ENCODE peak calls at places on chromosomes 13 and 19, in eight cellular contexts. One of them, this sample, is unnamed.
A peak's percentile ranks its signal among the peaks of the same experiment; 100 is the strongest.

GRCh38 chr13:40348096-40348679 is 318.3 kb downstream of the FOXO1 start:
- DNase-seq in amygdala: no peak
- DNase-seq in GDM1: no peak
- DNase-seq in AG09319: no peak
- DNase-seq in CD4-positive, alpha-beta memory T cell: no peak
- DNase-seq in stimulated activated CD4-positive, alpha-beta T cell treated with anti-CD3 and anti-CD28 coated beads, Interleukin-4, amount 100 ng/mL, for 4 hours: no peak
- DNase-seq in testis: no peak
- DNase-seq in heart right ventricle: no peak
- DNase-seq in this sample: no peak

GRCh38 chr13:53170910-53171309 is 142.3 kb downstream of the OLFM4 start:
- DNase-seq in AG09319: no peak
- DNase-seq in CD4-positive, alpha-beta memory T cell: no peak
- DNase-seq in testis: no peak
- DNase-seq in heart right ventricle: no peak
- DNase-seq in GDM1: no peak
- DNase-seq in amygdala: no peak
- DNase-seq in stimulated activated CD4-positive, alpha-beta T cell treated with anti-CD3 and anti-CD28 coated beads, Interleukin-4, amount 100 ng/mL, for 4 hours: no peak
- DNase-seq in this sample: no peak

GRCh38 chr19:51440846-51441409 is 17.3 kb downstream of the SIGLEC8 start:
- DNase-seq in GDM1: peak; percentile 72
- DNase-seq in CD4-positive, alpha-beta memory T cell: no peak
- DNase-seq in AG09319: no peak
- DNase-seq in heart right ventricle: no peak
- DNase-seq in amygdala: no peak
- DNase-seq in stimulated activated CD4-positive, alpha-beta T cell treated with anti-CD3 and anti-CD28 coated beads, Interleukin-4, amount 100 ng/mL, for 4 hours: peak; percentile 81
- DNase-seq in testis: peak; percentile 59
- DNase-seq in this sample: no peak

GRCh38 chr19:41906271-41906670 is 22.0 kb downstream of the ERFL start:
- DNase-seq in GDM1: no peak
- DNase-seq in testis: no peak
- DNase-seq in heart right ventricle: no peak
- DNase-seq in amygdala: no peak
- DNase-seq in CD4-positive, alpha-beta memory T cell: no peak
- DNase-seq in AG09319: no peak
- DNase-seq in stimulated activated CD4-positive, alpha-beta T cell treated with anti-CD3 and anti-CD28 coated beads, Interleukin-4, amount 100 ng/mL, for 4 hours: no peak
- DNase-seq in this sample: no peak

GRCh38 chr19:31154021-31154420 is 195.2 kb downstream of the TSHZ3 start:
- DNase-seq in AG09319: no peak
- DNase-seq in heart right ventricle: no peak
- DNase-seq in stimulated activated CD4-positive, alpha-beta T cell treated with anti-CD3 and anti-CD28 coated beads, Interleukin-4, amount 100 ng/mL, for 4 hours: no peak
- DNase-seq in CD4-positive, alpha-beta memory T cell: no peak
- DNase-seq in amygdala: no peak
- DNase-seq in testis: no peak
- DNase-seq in GDM1: no peak
- DNase-seq in this sample: peak; percentile 58

GRCh38 chr19:15779756-15780476 is 7.5 kb upstream of the OR10H5 start:
- DNase-seq in amygdala: no peak
- DNase-seq in testis: peak; percentile 66
- DNase-seq in heart right ventricle: peak; percentile 76
- DNase-seq in stimulated activated CD4-positive, alpha-beta T cell treated with anti-CD3 and anti-CD28 coated beads, Interleukin-4, amount 100 ng/mL, for 4 hours: no peak
- DNase-seq in GDM1: no peak
- DNase-seq in AG09319: no peak
- DNase-seq in CD4-positive, alpha-beta memory T cell: no peak
- DNase-seq in this sample: no peak

GRCh38 chr13:26971990-26972888 is 199.4 kb downstream of the USP12 start:
- DNase-seq in stimulated activated CD4-positive, alpha-beta T cell treated with anti-CD3 and anti-CD28 coated beads, Interleukin-4, amount 100 ng/mL, for 4 hours: no peak
- DNase-seq in amygdala: no peak
- DNase-seq in AG09319: no peak
- DNase-seq in heart right ventricle: no peak
- DNase-seq in GDM1: no peak
- DNase-seq in testis: peak; percentile 33
- DNase-seq in CD4-positive, alpha-beta memory T cell: peak; percentile 15
- DNase-seq in this sample: peak; percentile 21

GRCh38 chr13:99374169-99374991 is 67.2 kb upstream of the GPR183 start:
- DNase-seq in testis: no peak
- DNase-seq in heart right ventricle: no peak
- DNase-seq in AG09319: no peak
- DNase-seq in stimulated activated CD4-positive, alpha-beta T cell treated with anti-CD3 and anti-CD28 coated beads, Interleukin-4, amount 100 ng/mL, for 4 hours: no peak
- DNase-seq in amygdala: no peak
- DNase-seq in GDM1: no peak
- DNase-seq in CD4-positive, alpha-beta memory T cell: no peak
- DNase-seq in this sample: no peak

GRCh38 chr13:27171244-27171829 is at the start of gene USP12:
- DNase-seq in stimulated activated CD4-positive, alpha-beta T cell treated with anti-CD3 and anti-CD28 coated beads, Interleukin-4, amount 100 ng/mL, for 4 hours: peak; percentile 52
- DNase-seq in heart right ventricle: peak; percentile 43
- DNase-seq in testis: peak; percentile 35
- DNase-seq in amygdala: no peak
- DNase-seq in CD4-positive, alpha-beta memory T cell: no peak
- DNase-seq in AG09319: no peak
- DNase-seq in GDM1: peak; percentile 58
- DNase-seq in this sample: no peak

GRCh38 chr19:38989066-38989605 is 13.6 kb upstream of the FBXO17 start:
- DNase-seq in CD4-positive, alpha-beta memory T cell: no peak
- DNase-seq in GDM1: no peak
- DNase-seq in amygdala: no peak
- DNase-seq in testis: peak; percentile 15
- DNase-seq in heart right ventricle: no peak
- DNase-seq in stimulated activated CD4-positive, alpha-beta T cell treated with anti-CD3 and anti-CD28 coated beads, Interleukin-4, amount 100 ng/mL, for 4 hours: no peak
- DNase-seq in AG09319: no peak
- DNase-seq in this sample: peak; percentile 27

GRCh38 chr13:30355405-30355741 is 48.0 kb upstream of the KATNAL1 start:
- DNase-seq in GDM1: no peak
- DNase-seq in CD4-positive, alpha-beta memory T cell: no peak
- DNase-seq in amygdala: no peak
- DNase-seq in stimulated activated CD4-positive, alpha-beta T cell treated with anti-CD3 and anti-CD28 coated beads, Interleukin-4, amount 100 ng/mL, for 4 hours: peak; percentile 21
- DNase-seq in testis: no peak
- DNase-seq in heart right ventricle: peak; percentile 37
- DNase-seq in AG09319: no peak
- DNase-seq in this sample: no peak

GRCh38 chr13:28376604-28377003 is 118.3 kb downstream of the FLT1 start:
- DNase-seq in stimulated activated CD4-positive, alpha-beta T cell treated with anti-CD3 and anti-CD28 coated beads, Interleukin-4, amount 100 ng/mL, for 4 hours: no peak
- DNase-seq in amygdala: no peak
- DNase-seq in GDM1: no peak
- DNase-seq in heart right ventricle: no peak
- DNase-seq in testis: no peak
- DNase-seq in CD4-positive, alpha-beta memory T cell: no peak
- DNase-seq in AG09319: no peak
- DNase-seq in this sample: no peak

GRCh38 chr13:20489185-20489820 is 36.4 kb downstream of the CRYL1 start:
- DNase-seq in GDM1: no peak
- DNase-seq in heart right ventricle: no peak
- DNase-seq in testis: peak; percentile 73
- DNase-seq in AG09319: no peak
- DNase-seq in CD4-positive, alpha-beta memory T cell: peak; percentile 44
- DNase-seq in amygdala: no peak
- DNase-seq in stimulated activated CD4-positive, alpha-beta T cell treated with anti-CD3 and anti-CD28 coated beads, Interleukin-4, amount 100 ng/mL, for 4 hours: peak; percentile 43
- DNase-seq in this sample: no peak

GRCh38 chr19:10915511-10916091 is 12.8 kb downstream of the YIPF2 start:
- DNase-seq in testis: no peak
- DNase-seq in stimulated activated CD4-positive, alpha-beta T cell treated with anti-CD3 and anti-CD28 coated beads, Interleukin-4, amount 100 ng/mL, for 4 hours: no peak
- DNase-seq in CD4-positive, alpha-beta memory T cell: no peak
- DNase-seq in heart right ventricle: no peak
- DNase-seq in amygdala: no peak
- DNase-seq in AG09319: peak; percentile 85
- DNase-seq in GDM1: no peak
- DNase-seq in this sample: peak; percentile 90

GRCh38 chr13:104809483-104809882 is 1726.0 kb downstream of the EFNB2 start:
- DNase-seq in GDM1: no peak
- DNase-seq in CD4-positive, alpha-beta memory T cell: no peak
- DNase-seq in stimulated activated CD4-positive, alpha-beta T cell treated with anti-CD3 and anti-CD28 coated beads, Interleukin-4, amount 100 ng/mL, for 4 hours: no peak
- DNase-seq in amygdala: no peak
- DNase-seq in AG09319: no peak
- DNase-seq in heart right ventricle: no peak
- DNase-seq in testis: no peak
- DNase-seq in this sample: no peak

GRCh38 chr13:35791191-35791902 is 314.9 kb upstream of the MAB21L1 start:
- DNase-seq in stimulated activated CD4-positive, alpha-beta T cell treated with anti-CD3 and anti-CD28 coated beads, Interleukin-4, amount 100 ng/mL, for 4 hours: no peak
- DNase-seq in GDM1: no peak
- DNase-seq in testis: no peak
- DNase-seq in heart right ventricle: no peak
- DNase-seq in amygdala: no peak
- DNase-seq in CD4-positive, alpha-beta memory T cell: no peak
- DNase-seq in AG09319: peak; percentile 63
- DNase-seq in this sample: peak; percentile 68

GRCh38 chr13:98845726-98846125 is 93.3 kb upstream of the SLC15A1 start:
- DNase-seq in stimulated activated CD4-positive, alpha-beta T cell treated with anti-CD3 and anti-CD28 coated beads, Interleukin-4, amount 100 ng/mL, for 4 hours: no peak
- DNase-seq in testis: no peak
- DNase-seq in heart right ventricle: no peak
- DNase-seq in GDM1: no peak
- DNase-seq in AG09319: no peak
- DNase-seq in amygdala: no peak
- DNase-seq in CD4-positive, alpha-beta memory T cell: no peak
- DNase-seq in this sample: no peak

GRCh38 chr13:81565849-81566248 is 1224.9 kb upstream of the SPRY2 start:
- DNase-seq in heart right ventricle: no peak
- DNase-seq in CD4-positive, alpha-beta memory T cell: no peak
- DNase-seq in stimulated activated CD4-positive, alpha-beta T cell treated with anti-CD3 and anti-CD28 coated beads, Interleukin-4, amount 100 ng/mL, for 4 hours: no peak
- DNase-seq in testis: no peak
- DNase-seq in amygdala: no peak
- DNase-seq in AG09319: no peak
- DNase-seq in GDM1: no peak
- DNase-seq in this sample: no peak

GRCh38 chr13:42320375-42320787 is 48.4 kb downstream of the AKAP11 start:
- DNase-seq in amygdala: no peak
- DNase-seq in GDM1: no peak
- DNase-seq in heart right ventricle: no peak
- DNase-seq in CD4-positive, alpha-beta memory T cell: no peak
- DNase-seq in stimulated activated CD4-positive, alpha-beta T cell treated with anti-CD3 and anti-CD28 coated beads, Interleukin-4, amount 100 ng/mL, for 4 hours: peak; percentile 7
- DNase-seq in AG09319: no peak
- DNase-seq in testis: no peak
- DNase-seq in this sample: no peak

GRCh38 chr19:15249912-15250634 is 17.8 kb upstream of the EPHX3 start:
- DNase-seq in AG09319: peak; percentile 81
- DNase-seq in heart right ventricle: peak; percentile 75
- DNase-seq in CD4-positive, alpha-beta memory T cell: no peak
- DNase-seq in testis: peak; percentile 61
- DNase-seq in amygdala: no peak
- DNase-seq in GDM1: no peak
- DNase-seq in stimulated activated CD4-positive, alpha-beta T cell treated with anti-CD3 and anti-CD28 coated beads, Interleukin-4, amount 100 ng/mL, for 4 hours: no peak
- DNase-seq in this sample: peak; percentile 99

GRCh38 chr13:102405499-102406079 is 3.7 kb upstream of the FGF14 start:
- DNase-seq in heart right ventricle: no peak
- DNase-seq in AG09319: no peak
- DNase-seq in stimulated activated CD4-positive, alpha-beta T cell treated with anti-CD3 and anti-CD28 coated beads, Interleukin-4, amount 100 ng/mL, for 4 hours: no peak
- DNase-seq in GDM1: no peak
- DNase-seq in testis: no peak
- DNase-seq in CD4-positive, alpha-beta memory T cell: no peak
- DNase-seq in amygdala: no peak
- DNase-seq in this sample: peak; percentile 14

GRCh38 chr19:292281-292884 is 1.2 kb upstream of the PLPP2 start:
- DNase-seq in GDM1: no peak
- DNase-seq in AG09319: no peak
- DNase-seq in CD4-positive, alpha-beta memory T cell: no peak
- DNase-seq in testis: no peak
- DNase-seq in amygdala: no peak
- DNase-seq in stimulated activated CD4-positive, alpha-beta T cell treated with anti-CD3 and anti-CD28 coated beads, Interleukin-4, amount 100 ng/mL, for 4 hours: no peak
- DNase-seq in heart right ventricle: no peak
- DNase-seq in this sample: no peak

GRCh38 chr19:39814595-39814994 is 19.4 kb downstream of the DYRK1B start:
- DNase-seq in amygdala: no peak
- DNase-seq in GDM1: no peak
- DNase-seq in CD4-positive, alpha-beta memory T cell: no peak
- DNase-seq in testis: no peak
- DNase-seq in heart right ventricle: no peak
- DNase-seq in AG09319: no peak
- DNase-seq in stimulated activated CD4-positive, alpha-beta T cell treated with anti-CD3 and anti-CD28 coated beads, Interleukin-4, amount 100 ng/mL, for 4 hours: no peak
- DNase-seq in this sample: peak; percentile 44

GRCh38 chr19:14318873-14319272 is 62.4 kb upstream of the ADGRE5 start:
- DNase-seq in GDM1: no peak
- DNase-seq in stimulated activated CD4-positive, alpha-beta T cell treated with anti-CD3 and anti-CD28 coated beads, Interleukin-4, amount 100 ng/mL, for 4 hours: no peak
- DNase-seq in AG09319: no peak
- DNase-seq in CD4-positive, alpha-beta memory T cell: no peak
- DNase-seq in amygdala: no peak
- DNase-seq in heart right ventricle: peak; percentile 19
- DNase-seq in testis: peak; percentile 25
- DNase-seq in this sample: no peak

GRCh38 chr19:18921593-18921992 is 2.1 kb downstream of the DDX49 start:
- DNase-seq in CD4-positive, alpha-beta memory T cell: no peak
- DNase-seq in testis: no peak
- DNase-seq in AG09319: no peak
- DNase-seq in GDM1: no peak
- DNase-seq in stimulated activated CD4-positive, alpha-beta T cell treated with anti-CD3 and anti-CD28 coated beads, Interleukin-4, amount 100 ng/mL, for 4 hours: no peak
- DNase-seq in heart right ventricle: no peak
- DNase-seq in amygdala: no peak
- DNase-seq in this sample: no peak

GRCh38 chr13:80979035-80979641 is 638.2 kb upstream of the SPRY2 start:
- DNase-seq in CD4-positive, alpha-beta memory T cell: no peak
- DNase-seq in stimulated activated CD4-positive, alpha-beta T cell treated with anti-CD3 and anti-CD28 coated beads, Interleukin-4, amount 100 ng/mL, for 4 hours: no peak
- DNase-seq in heart right ventricle: no peak
- DNase-seq in testis: peak; percentile 71
- DNase-seq in amygdala: no peak
- DNase-seq in GDM1: peak; percentile 13
- DNase-seq in AG09319: peak; percentile 18
- DNase-seq in this sample: peak; percentile 48

GRCh38 chr13:70253834-70254233 is 145.6 kb upstream of the KLHL1 start:
- DNase-seq in CD4-positive, alpha-beta memory T cell: no peak
- DNase-seq in stimulated activated CD4-positive, alpha-beta T cell treated with anti-CD3 and anti-CD28 coated beads, Interleukin-4, amount 100 ng/mL, for 4 hours: no peak
- DNase-seq in GDM1: no peak
- DNase-seq in AG09319: no peak
- DNase-seq in testis: no peak
- DNase-seq in heart right ventricle: no peak
- DNase-seq in amygdala: no peak
- DNase-seq in this sample: no peak

GRCh38 chr19:57477191-57478008 is at the start of gene ZNF772:
- DNase-seq in amygdala: peak; percentile 28
- DNase-seq in CD4-positive, alpha-beta memory T cell: peak; percentile 86
- DNase-seq in AG09319: peak; percentile 67
- DNase-seq in testis: peak; percentile 98
- DNase-seq in GDM1: peak; percentile 71
- DNase-seq in stimulated activated CD4-positive, alpha-beta T cell treated with anti-CD3 and anti-CD28 coated beads, Interleukin-4, amount 100 ng/mL, for 4 hours: peak; percentile 89
- DNase-seq in heart right ventricle: peak; percentile 84
- DNase-seq in this sample: peak; percentile 96

GRCh38 chr19:40321076-40321475 is 27.1 kb downstream of the C19orf47 start:
- DNase-seq in GDM1: no peak
- DNase-seq in heart right ventricle: no peak
- DNase-seq in stimulated activated CD4-positive, alpha-beta T cell treated with anti-CD3 and anti-CD28 coated beads, Interleukin-4, amount 100 ng/mL, for 4 hours: no peak
- DNase-seq in AG09319: no peak
- DNase-seq in CD4-positive, alpha-beta memory T cell: no peak
- DNase-seq in testis: no peak
- DNase-seq in amygdala: no peak
- DNase-seq in this sample: no peak

GRCh38 chr13:107847406-107847805 is 367.9 kb downstream of the LIG4 start:
- DNase-seq in GDM1: no peak
- DNase-seq in AG09319: no peak
- DNase-seq in testis: no peak
- DNase-seq in stimulated activated CD4-positive, alpha-beta T cell treated with anti-CD3 and anti-CD28 coated beads, Interleukin-4, amount 100 ng/mL, for 4 hours: no peak
- DNase-seq in amygdala: no peak
- DNase-seq in CD4-positive, alpha-beta memory T cell: no peak
- DNase-seq in heart right ventricle: no peak
- DNase-seq in this sample: no peak

GRCh38 chr19:11639602-11640471 is 42.6 kb downstream of the ZNF627 start:
- DNase-seq in AG09319: peak; percentile 65
- DNase-seq in GDM1: peak; percentile 85
- DNase-seq in testis: peak; percentile 99
- DNase-seq in stimulated activated CD4-positive, alpha-beta T cell treated with anti-CD3 and anti-CD28 coated beads, Interleukin-4, amount 100 ng/mL, for 4 hours: peak; percentile 83
- DNase-seq in amygdala: peak; percentile 40
- DNase-seq in CD4-positive, alpha-beta memory T cell: peak; percentile 72
- DNase-seq in heart right ventricle: peak; percentile 96
- DNase-seq in this sample: peak; percentile 94

GRCh38 chr19:55095260-55096060 is 19.8 kb downstream of the EPS8L1 start:
- DNase-seq in GDM1: no peak
- DNase-seq in testis: peak; percentile 55
- DNase-seq in stimulated activated CD4-positive, alpha-beta T cell treated with anti-CD3 and anti-CD28 coated beads, Interleukin-4, amount 100 ng/mL, for 4 hours: no peak
- DNase-seq in heart right ventricle: no peak
- DNase-seq in AG09319: no peak
- DNase-seq in amygdala: no peak
- DNase-seq in CD4-positive, alpha-beta memory T cell: no peak
- DNase-seq in this sample: no peak

GRCh38 chr13:25111557-25111956 is 15.6 kb downstream of the PABPC3 start:
- DNase-seq in heart right ventricle: no peak
- DNase-seq in CD4-positive, alpha-beta memory T cell: no peak
- DNase-seq in testis: no peak
- DNase-seq in stimulated activated CD4-positive, alpha-beta T cell treated with anti-CD3 and anti-CD28 coated beads, Interleukin-4, amount 100 ng/mL, for 4 hours: no peak
- DNase-seq in AG09319: no peak
- DNase-seq in amygdala: no peak
- DNase-seq in GDM1: no peak
- DNase-seq in this sample: no peak

GRCh38 chr13:91280806-91281205 is 66.7 kb upstream of the MIR17HG start:
- DNase-seq in AG09319: no peak
- DNase-seq in GDM1: peak; percentile 45
- DNase-seq in CD4-positive, alpha-beta memory T cell: no peak
- DNase-seq in testis: no peak
- DNase-seq in heart right ventricle: no peak
- DNase-seq in stimulated activated CD4-positive, alpha-beta T cell treated with anti-CD3 and anti-CD28 coated beads, Interleukin-4, amount 100 ng/mL, for 4 hours: no peak
- DNase-seq in amygdala: no peak
- DNase-seq in this sample: no peak